ENCODE peak calls at places on chromosome 4, in seven cellular contexts. S is type B pancreatic cell; V is COR-L47; U is cardiac fibroblast; H is dorsolateral prefrontal cortex; M is stimulated activated CD4-positive, alpha-beta T cell treated with anti-CD3 and anti-CD28 coated beads, Interleukin-15, amount 100 ng/mL, for 24 hours; N is NCI-H2171. D is an unnamed sample.
A peak's percentile ranks its signal among the peaks of the same experiment; 100 is the strongest.

GRCh38 chr4:145930592-145930991 is 8.0 kb downstream of the ZNF827 start:
- DNase-seq in S (no peak), V (no peak), U (peak; percentile 41), H (no peak), M (no peak), N (no peak), D (no peak)

GRCh38 chr4:25092139-25092538 is 61.4 kb upstream of the LGI2 start:
- DNase-seq in S (no peak), V (no peak), U (peak; percentile 11), H (no peak), M (no peak), N (no peak), D (no peak)

GRCh38 chr4:3224971-3225850 is 23.7 kb upstream of the MSANTD1 start:
- DNase-seq in S (no peak), V (no peak), U (no peak), H (no peak), M (no peak), N (no peak), D (no peak)

GRCh38 chr4:89039735-89040338 is 17.1 kb downstream of the FAM13A start:
- DNase-seq in S (no peak), V (no peak), U (peak; percentile 16), H (no peak), M (no peak), N (no peak), D (no peak)

GRCh38 chr4:3572363-3572762 is 40.1 kb upstream of the LRPAP1 start:
- DNase-seq in S (no peak), V (no peak), U (no peak), H (no peak), M (no peak), N (no peak), D (no peak)

GRCh38 chr4:84166486-84166885 is 332.6 kb downstream of the NKX6-1 start:
- DNase-seq in S (no peak), V (no peak), U (no peak), H (no peak), M (no peak), N (no peak), D (no peak)

GRCh38 chr4:77196866-77197265 is 39.9 kb downstream of the CCNG2 start:
- DNase-seq in S (no peak), V (no peak), U (no peak), H (no peak), M (peak; percentile 3), N (no peak), D (no peak)

GRCh38 chr4:52658671-52659015 is 458 bp downstream of the USP46 start:
- DNase-seq in S (no peak), V (peak; percentile 15), U (no peak), H (no peak), M (no peak), N (no peak), D (no peak)

GRCh38 chr4:88719381-88719780 is 21.8 kb upstream of the NAP1L5 start:
- DNase-seq in S (no peak), V (no peak), U (no peak), H (no peak), M (no peak), N (no peak), D (no peak)

GRCh38 chr4:140790171-140790570 is 34.0 kb upstream of the TBC1D9 start:
- DNase-seq in S (no peak), V (no peak), U (no peak), H (no peak), M (no peak), N (no peak), D (no peak)

GRCh38 chr4:77960367-77960766 is 96.8 kb upstream of the FRAS1 start:
- DNase-seq in S (no peak), V (no peak), U (no peak), H (no peak), M (no peak), N (no peak), D (peak; percentile 2)

GRCh38 chr4:110869862-110870577 is 247.1 kb upstream of the PITX2 start:
- DNase-seq in S (no peak), V (peak; percentile 87), U (peak; percentile 20), H (no peak), M (no peak), N (no peak), D (peak; percentile 18)

GRCh38 chr4:8289956-8290700 is 20.6 kb downstream of the HTRA3 start:
- DNase-seq in S (no peak), V (no peak), U (no peak), H (no peak), M (no peak), N (no peak), D (no peak)

GRCh38 chr4:3740256-3740655 is 25.9 kb upstream of the ADRA2C start:
- DNase-seq in S (no peak), V (no peak), U (no peak), H (no peak), M (no peak), N (no peak), D (no peak)

GRCh38 chr4:95048296-95048695 is 290.5 kb downstream of the BMPR1B start:
- DNase-seq in S (no peak), V (no peak), U (no peak), H (no peak), M (no peak), N (no peak), D (no peak)

GRCh38 chr4:73770917-73771316 is 30.5 kb downstream of the CXCL8 start:
- DNase-seq in S (no peak), V (peak; percentile 34), U (no peak), H (no peak), M (no peak), N (no peak), D (no peak)

GRCh38 chr4:64533637-64534036 is 124.4 kb upstream of the TECRL start:
- DNase-seq in S (no peak), V (no peak), U (no peak), H (no peak), M (no peak), N (no peak), D (no peak)

GRCh38 chr4:185730849-185731608 is 81.0 kb downstream of the SORBS2 start:
- DNase-seq in S (no peak), V (no peak), U (peak; percentile 84), H (no peak), M (no peak), N (no peak), D (no peak)

GRCh38 chr4:185222598-185222997 is 13.2 kb downstream of the SNX25 start:
- DNase-seq in S (no peak), V (no peak), U (peak; percentile 86), H (no peak), M (no peak), N (no peak), D (no peak)

GRCh38 chr4:25919676-25920075 is 5.7 kb downstream of the SMIM20 start:
- DNase-seq in S (no peak), V (no peak), U (no peak), H (no peak), M (no peak), N (no peak), D (no peak)

GRCh38 chr4:53830511-53830910 is 233.9 kb downstream of the CHIC2 start:
- DNase-seq in S (no peak), V (peak; percentile 64), U (no peak), H (no peak), M (no peak), N (no peak), D (no peak)

GRCh38 chr4:99983289-99983943 is 33.3 kb upstream of the H2AZ1 start:
- DNase-seq in S (no peak), V (no peak), U (no peak), H (no peak), M (no peak), N (no peak), D (no peak)

GRCh38 chr4:149700272-149700671 is 115.4 kb downstream of the IQCM start:
- DNase-seq in S (no peak), V (no peak), U (no peak), H (no peak), M (no peak), N (no peak), D (no peak)

GRCh38 chr4:76311896-76312331 is 5.4 kb downstream of the STBD1 start:
- DNase-seq in S (no peak), V (no peak), U (no peak), H (no peak), M (no peak), N (no peak), D (no peak)

D was measured in NCI-H446.